ENCODE peak calls at places on chromosomes 5 and 9, in nine cellular contexts. V is thyroid gland; B is mesendoderm; J is adrenal gland; A is left ventricle myocardium inferior; O is effector memory CD4-positive, alpha-beta T cell; E is tibial artery; X is Peyer's patch; L is astrocyte. Q is an unnamed sample.

GRCh38 chr5:149488645-149489306 is 62.5 kb downstream of the CSNK1A1 start:
- DNase-seq in V (peak), B (no peak), J (no peak), A (no peak), O (no peak), E (no peak), X (no peak), L (no peak), Q (no peak)

GRCh38 chr5:86152988-86153560 is 464.7 kb upstream of the COX7C start:
- DNase-seq in V (no peak), B (peak), J (no peak), A (no peak), O (no peak), E (no peak), X (no peak), L (no peak), Q (no peak)

GRCh38 chr5:22295832-22296231 is 557.3 kb downstream of the CDH12 start:
- DNase-seq in V (no peak), B (no peak), J (no peak), A (no peak), O (no peak), E (no peak), X (no peak), L (no peak), Q (no peak)

GRCh38 chr9:121567142-121568100 is 67.8 kb upstream of the GGTA1 start:
- DNase-seq in V (no peak), B (no peak), J (peak), A (peak), O (no peak), E (no peak), X (no peak), L (no peak), Q (no peak)

GRCh38 chr5:159724283-159724682 is 192.0 kb upstream of the ADRA1B start:
- DNase-seq in V (no peak), B (no peak), J (no peak), A (no peak), O (no peak), E (no peak), X (no peak), L (no peak), Q (no peak)

GRCh38 chr9:127210851-127211730 is 53.5 kb upstream of the GARNL3 start:
- DNase-seq in V (no peak), B (peak), J (no peak), A (no peak), O (no peak), E (no peak), X (no peak), L (no peak), Q (no peak)

GRCh38 chr9:72315510-72316287 is 49.3 kb downstream of the ZFAND5 start:
- DNase-seq in V (peak), B (peak), J (no peak), A (no peak), O (no peak), E (peak), X (no peak), L (peak), Q (no peak)

GRCh38 chr9:35116898-35117551 is 1.4 kb upstream of the ATOSB start:
- DNase-seq in V (peak), B (peak), J (peak), A (peak), O (peak), E (peak), X (peak), L (peak), Q (peak)

GRCh38 chr5:60540855-60541805 is 158.8 kb downstream of the DEPDC1B start:
- DNase-seq in V (no peak), B (peak), J (no peak), A (no peak), O (no peak), E (no peak), X (peak), L (peak), Q (peak)

GRCh38 chr5:135204151-135204600 is 170.1 kb upstream of the PITX1 start:
- DNase-seq in V (no peak), B (peak), J (no peak), A (no peak), O (no peak), E (no peak), X (no peak), L (peak), Q (no peak)

GRCh38 chr9:14313951-14314423 is at the start of gene NFIB:
- DNase-seq in V (peak), B (peak), J (peak), A (peak), O (no peak), E (peak), X (no peak), L (no peak), Q (peak)

GRCh38 chr5:154756871-154757646 is 1.9 kb downstream of the LARP1 start:
- DNase-seq in V (peak), B (peak), J (peak), A (peak), O (peak), E (peak), X (peak), L (no peak), Q (no peak)

GRCh38 chr9:20623021-20623747 is 885 bp upstream of the MLLT3 start:
- DNase-seq in V (peak), B (peak), J (peak), A (peak), O (peak), E (peak), X (peak), L (no peak), Q (peak)

GRCh38 chr5:175714686-175715085 is 56.8 kb downstream of the HRH2 start:
- DNase-seq in V (no peak), B (no peak), J (no peak), A (no peak), O (no peak), E (no peak), X (no peak), L (no peak), Q (no peak)

GRCh38 chr9:29691758-29692407 is 2118.6 kb upstream of the C9orf72 start:
- DNase-seq in V (no peak), B (peak), J (peak), A (no peak), O (no peak), E (no peak), X (no peak), L (no peak), Q (peak)

GRCh38 chr9:98240475-98240874 is 15.0 kb downstream of the TBC1D2 start:
- DNase-seq in V (no peak), B (no peak), J (no peak), A (no peak), O (no peak), E (no peak), X (no peak), L (no peak), Q (no peak)

GRCh38 chr5:65332591-65332990 is 149.1 kb downstream of the ADAMTS6 start:
- DNase-seq in V (no peak), B (no peak), J (no peak), A (no peak), O (no peak), E (no peak), X (no peak), L (no peak), Q (no peak)

GRCh38 chr5:89243611-89244010 is 360.6 kb upstream of the MEF2C start:
- DNase-seq in V (no peak), B (no peak), J (no peak), A (no peak), O (no peak), E (no peak), X (no peak), L (no peak), Q (no peak)

GRCh38 chr9:137025120-137025966 is 2.7 kb downstream of the ABCA2 start:
- DNase-seq in V (peak), B (no peak), J (no peak), A (no peak), O (no peak), E (no peak), X (peak), L (no peak), Q (no peak)

GRCh38 chr5:94402096-94402495 is 216.3 kb downstream of the KIAA0825 start:
- DNase-seq in V (no peak), B (no peak), J (no peak), A (no peak), O (no peak), E (no peak), X (no peak), L (peak), Q (no peak)

GRCh38 chr9:131810351-131811170 is 70.7 kb upstream of the RAPGEF1 start:
- DNase-seq in V (peak), B (no peak), J (no peak), A (no peak), O (no peak), E (no peak), X (no peak), L (no peak), Q (no peak)

GRCh38 chr9:128107260-128107970 is 20.1 kb downstream of the PTGES2 start:
- DNase-seq in V (no peak), B (no peak), J (no peak), A (peak), O (no peak), E (no peak), X (no peak), L (no peak), Q (no peak)

GRCh38 chr5:90542827-90543519 is 13.6 kb upstream of the LYSMD3 start:
- DNase-seq in V (no peak), B (no peak), J (no peak), A (no peak), O (no peak), E (no peak), X (no peak), L (no peak), Q (no peak)

GRCh38 chr5:2891781-2892180 is 140.3 kb upstream of the IRX2 start:
- DNase-seq in V (no peak), B (no peak), J (no peak), A (no peak), O (no peak), E (no peak), X (no peak), L (no peak), Q (no peak)

GRCh38 chr9:136059851-136060670 is 35.0 kb downstream of the NACC2 start:
- DNase-seq in V (no peak), B (no peak), J (peak), A (peak), O (no peak), E (peak), X (no peak), L (peak), Q (no peak)

GRCh38 chr5:176364765-176365662 is at the start of gene ARL10:
- DNase-seq in V (peak), B (peak), J (peak), A (peak), O (peak), E (peak), X (peak), L (no peak), Q (no peak)

GRCh38 chr9:79686381-79687130 is 114.8 kb downstream of the TLE4 start:
- DNase-seq in V (no peak), B (peak), J (peak), A (no peak), O (no peak), E (peak), X (no peak), L (peak), Q (peak)

GRCh38 chr5:107242861-107243579 is 427.7 kb downstream of the EFNA5 start:
- DNase-seq in V (no peak), B (peak), J (no peak), A (no peak), O (no peak), E (no peak), X (no peak), L (no peak), Q (no peak)

GRCh38 chr5:66596791-66597757 is 881 bp downstream of the MAST4 start:
- DNase-seq in V (peak), B (peak), J (peak), A (peak), O (no peak), E (no peak), X (no peak), L (peak), Q (peak)

GRCh38 chr9:134885647-134886412 is 5.2 kb downstream of the FCN2 start:
- DNase-seq in V (no peak), B (no peak), J (no peak), A (no peak), O (no peak), E (no peak), X (peak), L (no peak), Q (no peak)

GRCh38 chr5:79263-79662 is 12.7 kb upstream of the PLEKHG4B start:
- DNase-seq in V (no peak), B (no peak), J (no peak), A (no peak), O (no peak), E (no peak), X (no peak), L (no peak), Q (no peak)

GRCh38 chr9:107784235-107784958 is 294.8 kb upstream of the KLF4 start:
- DNase-seq in V (peak), B (peak), J (peak), A (peak), O (no peak), E (no peak), X (no peak), L (peak), Q (peak)

GRCh38 chr5:127084656-127085055 is 11.4 kb upstream of the C5orf63 start:
- DNase-seq in V (no peak), B (no peak), J (no peak), A (no peak), O (no peak), E (no peak), X (no peak), L (no peak), Q (no peak)

GRCh38 chr9:99819123-99819483 is 2.6 kb upstream of the NR4A3 start:
- DNase-seq in V (no peak), B (peak), J (no peak), A (no peak), O (no peak), E (no peak), X (no peak), L (no peak), Q (no peak)

GRCh38 chr9:71685394-71685793 is 82.9 kb downstream of the CEMIP2 start:
- DNase-seq in V (no peak), B (no peak), J (no peak), A (no peak), O (peak), E (no peak), X (peak), L (no peak), Q (no peak)

GRCh38 chr5:135071311-135071710 is 37.3 kb upstream of the PITX1 start:
- DNase-seq in V (no peak), B (no peak), J (no peak), A (no peak), O (no peak), E (no peak), X (no peak), L (no peak), Q (no peak)

GRCh38 chr5:105817416-105817815 is 1853.3 kb downstream of the EFNA5 start:
- DNase-seq in V (no peak), B (no peak), J (no peak), A (no peak), O (no peak), E (no peak), X (no peak), L (no peak), Q (no peak)
- H3K4me3 ChIP-seq in V (no peak), B (no peak), J (no peak), A (no peak), O (no peak), E (no peak), X (no peak), L (no peak), Q (no peak)

DNA sequence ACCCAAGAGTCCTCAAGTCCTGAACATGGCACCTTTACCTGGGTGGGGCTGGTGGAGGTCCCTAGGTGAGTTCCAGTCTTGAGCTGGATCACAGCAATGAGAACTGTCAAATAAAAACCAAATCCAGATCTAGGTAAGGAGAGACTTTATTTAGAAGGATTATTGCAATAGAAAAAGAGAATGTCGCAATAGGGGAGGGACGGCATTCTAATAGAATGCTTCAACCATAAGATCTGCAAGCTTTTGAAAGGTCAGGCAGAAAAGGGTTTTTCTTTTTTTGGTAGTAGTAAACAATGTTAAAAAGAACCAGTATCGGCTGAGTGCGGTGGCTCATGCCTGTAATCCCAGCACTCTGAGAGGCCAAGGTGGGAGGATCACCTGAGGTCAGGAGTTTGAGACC is 5.2 kb upstream of the GCNT1 start:
- DNase-seq in V (no peak), B (no peak), J (no peak), A (no peak), O (no peak), E (no peak), X (no peak), L (peak), Q (peak)
- H3K27ac ChIP-seq in V (no peak), B (no peak), J (no peak), A (no peak), O (no peak), E (no peak), X (no peak), L (no peak), Q (no peak)

GRCh38 chr9:114488398-114489129 is 16.7 kb downstream of the WHRN start:
- DNase-seq in V (no peak), B (no peak), J (no peak), A (no peak), O (no peak), E (no peak), X (no peak), L (no peak), Q (no peak)

GRCh38 chr9:114484854-114485443 is 20.3 kb downstream of the WHRN start:
- DNase-seq in V (no peak), B (no peak), J (peak), A (no peak), O (peak), E (no peak), X (no peak), L (peak), Q (peak)

GRCh38 chr9:114484215-114484853 is 20.9 kb downstream of the WHRN start:
- DNase-seq in V (no peak), B (no peak), J (no peak), A (no peak), O (no peak), E (no peak), X (no peak), L (no peak), Q (no peak)

GRCh38 chr9:114487607-114488300 is 17.5 kb downstream of the WHRN start:
- DNase-seq in V (peak), B (peak), J (peak), A (no peak), O (peak), E (no peak), X (peak), L (peak), Q (peak)

GRCh38 chr9:114486205-114486963 is 18.9 kb downstream of the WHRN start:
- DNase-seq in V (no peak), B (no peak), J (no peak), A (no peak), O (no peak), E (no peak), X (no peak), L (peak), Q (peak)
- H3K4me3 ChIP-seq in V (no peak), B (no peak), J (no peak), A (no peak), O (no peak), E (no peak), X (no peak), L (no peak), Q (no peak)

GRCh38 chr9:70609542-70610286 is 195.3 kb upstream of the KLF9 start:
- DNase-seq in V (no peak), B (no peak), J (peak), A (no peak), O (no peak), E (peak), X (no peak), L (peak), Q (peak)

GRCh38 chr9:70603020-70603411 is 188.6 kb upstream of the KLF9 start:
- DNase-seq in V (no peak), B (no peak), J (no peak), A (no peak), O (no peak), E (no peak), X (no peak), L (no peak), Q (no peak)

GRCh38 chr9:70607926-70608325 is 193.5 kb upstream of the KLF9 start:
- DNase-seq in V (no peak), B (no peak), J (peak), A (no peak), O (no peak), E (peak), X (peak), L (no peak), Q (no peak)

GRCh38 chr9:70610287-70610644 is 195.8 kb upstream of the KLF9 start:
- DNase-seq in V (no peak), B (no peak), J (no peak), A (no peak), O (no peak), E (no peak), X (no peak), L (no peak), Q (no peak)

DNA sequence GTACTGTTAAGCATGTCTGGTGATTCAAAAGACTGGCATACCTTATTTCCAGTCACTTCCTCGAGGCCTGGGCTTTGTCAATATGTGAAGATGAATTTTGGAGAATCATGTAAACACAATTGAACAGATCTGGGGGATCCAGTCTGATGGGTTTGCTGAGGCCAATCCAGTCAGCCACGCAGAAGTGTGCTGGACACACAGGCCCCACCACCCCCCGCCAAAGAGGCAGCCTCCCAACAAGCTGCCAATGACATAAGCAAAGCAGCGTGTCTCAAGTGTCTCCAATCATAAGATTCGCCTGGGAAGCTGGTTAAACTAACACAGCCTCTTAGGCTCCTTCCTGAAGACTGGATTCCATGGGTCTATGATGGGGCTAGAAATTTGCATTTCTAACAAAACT is 192.9 kb upstream of the KLF9 start:
- DNase-seq in V (peak), B (no peak), J (no peak), A (no peak), O (no peak), E (no peak), X (no peak), L (no peak), Q (no peak)
- H3K27ac ChIP-seq in V (peak), B (no peak), J (no peak), A (no peak), O (no peak), E (no peak), X (no peak), L (no peak), Q (no peak)

DNA sequence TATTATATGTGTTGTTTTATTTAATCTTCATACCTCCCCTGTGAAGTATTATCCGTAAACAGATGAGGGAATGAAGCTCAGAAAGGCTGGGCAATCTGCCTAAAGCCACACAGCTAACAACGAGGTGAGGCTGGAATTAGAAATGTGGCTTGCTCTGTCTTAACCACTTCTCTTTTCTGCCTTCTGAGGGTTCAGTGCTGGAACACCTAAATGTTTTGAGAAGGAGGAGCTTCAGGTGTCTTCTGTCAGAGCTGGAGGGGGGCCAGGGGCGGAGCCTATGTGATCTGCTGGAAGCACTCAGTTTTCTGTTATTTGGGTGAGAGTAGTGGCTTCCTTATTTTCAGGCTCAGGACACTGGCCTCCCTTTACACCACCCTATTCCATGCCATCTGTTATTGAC is 35.0 kb upstream of the ARAP3 start:
- DNase-seq in V (no peak), B (no peak), J (no peak), A (no peak), O (no peak), E (no peak), X (no peak), L (no peak), Q (no peak)
- H3K4me3 ChIP-seq in V (no peak), B (no peak), J (no peak), A (no peak), O (no peak), E (no peak), X (no peak), L (no peak), Q (no peak)

GRCh38 chr5:33688041-33688980 is 203.5 kb downstream of the ADAMTS12 start:
- DNase-seq in V (no peak), B (no peak), J (no peak), A (no peak), O (no peak), E (no peak), X (no peak), L (peak), Q (no peak)

GRCh38 chr5:33690736-33691135 is 201.1 kb downstream of the ADAMTS12 start:
- DNase-seq in V (no peak), B (no peak), J (no peak), A (no peak), O (no peak), E (no peak), X (no peak), L (peak), Q (peak)

GRCh38 chr5:33691846-33692245 is 199.9 kb downstream of the ADAMTS12 start:
- DNase-seq in V (no peak), B (no peak), J (no peak), A (no peak), O (no peak), E (no peak), X (no peak), L (peak), Q (no peak)

GRCh38 chr5:33696413-33696812 is 195.4 kb downstream of the ADAMTS12 start:
- DNase-seq in V (no peak), B (no peak), J (no peak), A (no peak), O (no peak), E (no peak), X (no peak), L (no peak), Q (no peak)

GRCh38 chr5:33692983-33693382 is 198.8 kb downstream of the ADAMTS12 start:
- DNase-seq in V (no peak), B (no peak), J (no peak), A (no peak), O (no peak), E (no peak), X (no peak), L (no peak), Q (peak)
- H3K27ac ChIP-seq in V (no peak), B (no peak), J (no peak), A (no peak), O (no peak), E (no peak), X (no peak), L (no peak), Q (peak)

Q was measured in brain microvascular endothelial cell.